ENCODE peak calls at places on chromosomes 11 and 22, in five cellular contexts. E is uterus, Q is K562, R is astrocyte, H is PC-9. Y is an unnamed sample. For H3K4me1, the result is how much of the 10 kb centered on the place peaks cover.

GRCh38 chr11:45382133-45382878 is 96.2 kb upstream of the SYT13 start:
- DNase-seq in E (no peak), R (no peak), H (no peak), Q (no peak), Y (no peak)

GRCh38 chr11:114359342-114359741 is 41.0 kb downstream of the C11orf71 start:
- DNase-seq in E (no peak), Q (no peak), R (no peak), H (no peak), Y (no peak)

GRCh38 chr22:39514373-39514973 is 5.9 kb upstream of the ATF4 start:
- DNase-seq in R (no peak), E (peak), Q (no peak), H (peak), Y (peak)

GRCh38 chr11:110173775-110174644 is 80.8 kb downstream of the ZC3H12C start:
- DNase-seq in R (peak), H (no peak), Q (peak), E (peak), Y (peak)

GRCh38 chr11:102171101-102171500 is 60.9 kb downstream of the YAP1 start:
- DNase-seq in E (no peak), Q (no peak), H (peak), R (peak), Y (no peak)

GRCh38 chr11:19447150-19447566 is 206.4 kb upstream of the E2F8 start:
- DNase-seq in H (peak), Q (no peak), E (no peak), R (peak), Y (no peak)

GRCh38 chr22:30325065-30325720 is 1.5 kb downstream of the TBC1D10A start:
- DNase-seq in R (peak), H (peak), E (peak), Q (peak), Y (peak)

GRCh38 chr11:8239056-8239455 is 24.6 kb downstream of the LMO1 start:
- DNase-seq in H (no peak), E (no peak), Q (no peak), R (no peak), Y (no peak)

GRCh38 chr22:49479566-49479965 is 348.1 kb downstream of the BRD1 start:
- DNase-seq in Q (no peak), R (no peak), H (no peak), E (no peak), Y (no peak)

GRCh38 chr11:83125577-83125976 is 31.4 kb upstream of the PCF11 start:
- DNase-seq in E (no peak), H (no peak), Q (no peak), R (no peak), Y (no peak)

GRCh38 chr22:48902983-48903650 is 924.6 kb downstream of the BRD1 start:
- DNase-seq in E (no peak), Q (no peak), R (no peak), H (no peak), Y (no peak)

GRCh38 chr22:50459443-50460140 is 15.2 kb downstream of the SBF1 start:
- DNase-seq in R (no peak), E (no peak), H (no peak), Q (no peak), Y (no peak)

GRCh38 chr11:17498058-17498457 is 21.4 kb upstream of the ABCC8 start:
- DNase-seq in H (no peak), Q (no peak), R (no peak), E (no peak), Y (no peak)

GRCh38 chr11:57323503-57324153 is 1.1 kb downstream of the TNKS1BP1 start:
- DNase-seq in R (peak), Q (no peak), E (no peak), H (no peak), Y (peak)

GRCh38 chr11:118883368-118884071 is at the start of gene CXCR5:
- DNase-seq in R (peak), E (no peak), H (no peak), Q (no peak), Y (peak)

GRCh38 chr11:95985174-95985808 is 61.4 kb upstream of the MTMR2 start:
- DNase-seq in E (no peak), R (peak), H (peak), Q (no peak), Y (no peak)

GRCh38 chr22:43532301-43533050 is 120.7 kb downstream of the MPPED1 start:
- DNase-seq in E (no peak), R (no peak), Q (no peak), H (no peak), Y (no peak)

GRCh38 chr11:64894070-64894811 is 15.8 kb upstream of the EHD1 start:
- DNase-seq in H (peak), Q (peak), R (no peak), E (peak), Y (peak)

GRCh38 chr11:63708764-63709163 is 27.5 kb downstream of the RTN3 start:
- DNase-seq in H (no peak), Q (no peak), R (no peak), E (no peak), Y (no peak)

GRCh38 chr22:35739642-35740041 is 22.0 kb downstream of the APOL5 start:
- DNase-seq in Q (no peak), E (no peak), R (no peak), H (no peak), Y (no peak)

GRCh38 chr11:133911169-133911568 is 45.6 kb downstream of the IGSF9B start:
- DNase-seq in Q (peak), R (no peak), E (no peak), H (no peak), Y (no peak)

GRCh38 chr11:96260067-96260511 is 82.9 kb downstream of the MAML2 start:
- DNase-seq in H (no peak), Q (no peak), R (no peak), E (no peak), Y (no peak)

GRCh38 chr11:27018902-27019544 is 21.6 kb upstream of the BBOX1 start:
- DNase-seq in R (peak), H (no peak), Q (no peak), E (no peak), Y (no peak)

GRCh38 chr11:9446230-9446629 is 14.6 kb upstream of the ZNF143 start:
- DNase-seq in Q (no peak), H (no peak), E (no peak), R (no peak), Y (no peak)

GRCh38 chr11:114909866-114910265 is 231.5 kb downstream of the NXPE2 start:
- DNase-seq in E (no peak), H (no peak), Q (no peak), R (no peak), Y (no peak)

GRCh38 chr11:70233511-70233919 is 30.4 kb downstream of the FADD start:
- DNase-seq in R (peak), E (no peak), Q (peak), H (peak), Y (no peak)

GRCh38 chr11:62680825-62681240 is 2.0 kb upstream of the UBXN1 start:
- DNase-seq in H (peak), Q (peak), R (peak), E (no peak), Y (peak)

GRCh38 chr11:7892751-7893356 is 38.2 kb downstream of the OR10A6 start:
- DNase-seq in E (no peak), H (peak), Q (peak), R (peak), Y (no peak)

GRCh38 chr11:67544591-67545242 is 21.5 kb upstream of the CABP2 start:
- DNase-seq in H (no peak), E (no peak), R (no peak), Q (peak), Y (no peak)

GRCh38 chr11:95716266-95716665 is 73.3 kb downstream of the FAM76B start:
- DNase-seq in Q (no peak), H (no peak), E (no peak), R (peak), Y (no peak)

GRCh38 chr22:48779211-48779643 is 1048.4 kb downstream of the BRD1 start:
- DNase-seq in R (no peak), E (no peak), H (no peak), Q (no peak), Y (no peak)

GRCh38 chr11:12150831-12151382 is 40.5 kb downstream of the MICAL2 start:
- DNase-seq in Q (no peak), H (no peak), E (no peak), R (peak), Y (no peak)

GRCh38 chr11:69644962-69645675 is 4.2 kb downstream of the CCND1 start:
- DNase-seq in Q (no peak), R (no peak), H (no peak), E (no peak), Y (no peak)

GRCh38 chr22:45970709-45971388 is 6.1 kb downstream of the WNT7B start:
- DNase-seq in R (peak), H (no peak), Q (peak), E (no peak), Y (no peak)

GRCh38 chr11:27720277-27720830 is 20.1 kb upstream of the BDNF start:
- DNase-seq in R (no peak), Q (peak), H (no peak), E (no peak), Y (no peak)

GRCh38 chr22:45212306-45212709 is 28.4 kb downstream of the KIAA0930 start:
- DNase-seq in R (peak), E (peak), H (no peak), Q (peak), Y (peak)

GRCh38 chr11:9232482-9232881 is 32.7 kb downstream of the DENND5A start:
- DNase-seq in H (no peak), Q (no peak), R (no peak), E (no peak), Y (no peak)

GRCh38 chr22:29095459-29095858 is 22.6 kb downstream of the KREMEN1 start:
- DNase-seq in H (no peak), Q (no peak), R (no peak), E (no peak), Y (no peak)

GRCh38 chr22:29093980-29094379 is 21.1 kb downstream of the KREMEN1 start:
- DNase-seq in E (peak), Q (no peak), H (no peak), R (peak), Y (no peak)

GRCh38 chr22:29093501-29093921 is 20.7 kb downstream of the KREMEN1 start:
- DNase-seq in H (no peak), Q (no peak), R (peak), E (no peak), Y (no peak)

GRCh38 chr22:29098296-29098695 is 25.5 kb downstream of the KREMEN1 start:
- DNase-seq in Q (no peak), H (no peak), E (no peak), R (no peak), Y (no peak)

GRCh38 chr22:29096736-29097669 is 24.2 kb downstream of the KREMEN1 start:
- DNase-seq in Q (peak), E (no peak), H (no peak), R (no peak), Y (no peak)
- H3K27ac ChIP-seq in Q (peak), E (no peak), H (no peak), R (no peak), Y (peak)

GRCh38 chr11:829946-830294 is 2.2 kb downstream of the CRACR2B start:
- DNase-seq in R (no peak), E (no peak), Q (no peak), H (peak), Y (no peak)
- H3K4me1 ChIP-seq in R (half or more), E (half or more), Q (half or more), H (under half), Y (under half)

GRCh38 chr11:117548876-117549275 is 221.2 kb downstream of the CEP164 start:
- DNase-seq in R (no peak), H (no peak), E (no peak), Q (no peak), Y (no peak)

GRCh38 chr11:117550466-117550865 is 222.8 kb downstream of the CEP164 start:
- DNase-seq in E (no peak), Q (no peak), R (no peak), H (no peak), Y (no peak)

GRCh38 chr11:117554601-117555333 is 227.1 kb downstream of the CEP164 start:
- DNase-seq in E (no peak), R (no peak), Q (no peak), H (peak), Y (no peak)

GRCh38 chr11:117552626-117553025 is 225.0 kb downstream of the CEP164 start:
- DNase-seq in R (no peak), Q (no peak), H (no peak), E (no peak), Y (no peak)

DNA sequence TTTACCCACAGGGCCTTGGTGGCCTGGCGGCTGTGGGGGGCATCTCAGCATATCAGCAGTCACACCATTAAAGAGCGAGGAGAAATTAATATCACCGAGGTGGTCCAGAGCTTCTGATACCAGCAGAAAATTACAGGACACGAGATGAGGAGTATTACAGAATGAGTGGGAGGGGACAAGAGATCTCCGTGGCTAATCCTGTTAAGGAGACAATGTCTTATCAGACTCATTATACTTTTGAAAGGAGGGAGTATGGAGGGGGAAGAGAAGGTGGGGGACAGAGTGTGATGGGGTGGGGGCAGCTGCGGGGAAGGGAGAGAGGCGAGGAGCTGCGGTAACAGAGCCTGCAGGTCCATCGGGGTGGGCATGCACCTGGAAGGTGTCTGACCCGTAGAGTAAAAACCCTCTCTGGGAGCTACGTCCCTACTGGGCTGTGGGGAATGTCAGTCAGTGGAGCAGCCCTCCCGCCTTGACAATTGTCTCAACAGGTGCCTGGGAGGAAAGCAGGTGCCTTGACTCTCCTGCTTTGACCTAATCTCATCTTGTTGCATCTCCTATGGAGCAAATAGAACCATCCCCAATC is 224.2 kb downstream of the CEP164 start:
- DNase-seq in E (no peak), Q (no peak), H (no peak), R (no peak), Y (no peak)
- H3K27ac ChIP-seq in E (no peak), Q (no peak), H (no peak), R (no peak), Y (no peak)

GRCh38 chr11:125516266-125516665 is 20.2 kb upstream of the FEZ1 start:
- DNase-seq in H (no peak), R (no peak), E (no peak), Q (no peak), Y (no peak)

GRCh38 chr11:125515102-125515439 is 19.0 kb upstream of the FEZ1 start:
- DNase-seq in E (no peak), R (no peak), Q (no peak), H (no peak), Y (no peak)

GRCh38 chr11:125512106-125512505 is 16.0 kb upstream of the FEZ1 start:
- DNase-seq in R (no peak), Q (no peak), H (no peak), E (no peak), Y (no peak)

GRCh38 chr11:125514336-125515101 is 18.5 kb upstream of the FEZ1 start:
- DNase-seq in Q (no peak), E (no peak), H (peak), R (peak), Y (no peak)

DNA sequence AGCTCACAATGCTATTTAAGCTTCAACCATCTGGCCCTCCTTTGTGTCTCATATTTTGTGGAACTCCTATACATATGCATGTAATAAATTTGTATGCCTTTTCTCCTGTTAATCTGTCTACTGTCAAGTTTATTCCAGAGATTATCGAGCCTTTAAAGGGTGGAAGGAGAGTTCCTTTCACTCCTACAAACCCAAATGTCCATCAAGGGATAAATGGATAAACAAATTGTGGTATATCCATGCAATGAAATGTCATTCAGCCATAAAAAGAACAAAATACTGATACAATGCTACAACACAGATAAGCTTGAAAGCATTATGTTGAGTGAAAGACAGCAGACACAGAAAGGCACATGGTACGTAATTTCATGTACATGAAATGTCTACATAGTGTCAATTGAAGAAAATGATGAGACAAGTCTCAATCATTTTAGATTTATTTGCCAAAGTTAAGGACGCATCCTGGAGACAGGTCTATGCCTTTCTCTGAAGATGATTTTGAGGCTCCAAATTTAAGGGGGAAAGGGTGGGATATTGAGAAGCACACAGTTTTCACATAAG is 17.7 kb upstream of the FEZ1 start:
- DNase-seq in R (no peak), E (no peak), Q (no peak), H (no peak), Y (no peak)
- H3K4me1 ChIP-seq in R (under half), E (under half), Q (under half), H (under half), Y (under half)